ENCODE peak calls at places on chromosomes 7 and 10, in eight cellular contexts. One of them, this sample, is unnamed.

GRCh38 chr10:63586048-63586447 is 64.8 kb downstream of the REEP3 start:
- DNase-seq in C1 segment of cervical spinal cord: no peak
- DNase-seq in T follicular helper cell: no peak
- DNase-seq in activated T-helper 9 cell treated with anti-CD3 and anti-CD28 coated beads, Interleukin-2, amount 50 U/mL, for 16 hours: no peak
- DNase-seq in germinal center: no peak
- DNase-seq in PC-9: no peak
- DNase-seq in RWPE1: peak
- DNase-seq in occipital lobe: no peak
- DNase-seq in this sample: no peak

GRCh38 chr7:97307521-97308108 is 190.1 kb downstream of the SDHAF3 start:
- DNase-seq in C1 segment of cervical spinal cord: no peak
- DNase-seq in T follicular helper cell: no peak
- DNase-seq in activated T-helper 9 cell treated with anti-CD3 and anti-CD28 coated beads, Interleukin-2, amount 50 U/mL, for 16 hours: no peak
- DNase-seq in germinal center: no peak
- DNase-seq in PC-9: no peak
- DNase-seq in RWPE1: no peak
- DNase-seq in occipital lobe: no peak
- DNase-seq in this sample: no peak

GRCh38 chr10:1379601-1380000 is 323.4 kb downstream of the WDR37 start:
- DNase-seq in C1 segment of cervical spinal cord: no peak
- DNase-seq in T follicular helper cell: no peak
- DNase-seq in activated T-helper 9 cell treated with anti-CD3 and anti-CD28 coated beads, Interleukin-2, amount 50 U/mL, for 16 hours: no peak
- DNase-seq in germinal center: no peak
- DNase-seq in PC-9: no peak
- DNase-seq in RWPE1: no peak
- DNase-seq in occipital lobe: no peak
- DNase-seq in this sample: no peak

GRCh38 chr10:100890696-100891271 is 22.0 kb upstream of the SLF2 start:
- DNase-seq in C1 segment of cervical spinal cord: no peak
- DNase-seq in T follicular helper cell: no peak
- DNase-seq in activated T-helper 9 cell treated with anti-CD3 and anti-CD28 coated beads, Interleukin-2, amount 50 U/mL, for 16 hours: no peak
- DNase-seq in germinal center: no peak
- DNase-seq in PC-9: peak
- DNase-seq in RWPE1: peak
- DNase-seq in occipital lobe: no peak
- DNase-seq in this sample: no peak

GRCh38 chr7:41097501-41097900 is 605.4 kb downstream of the INHBA start:
- DNase-seq in C1 segment of cervical spinal cord: no peak
- DNase-seq in T follicular helper cell: no peak
- DNase-seq in activated T-helper 9 cell treated with anti-CD3 and anti-CD28 coated beads, Interleukin-2, amount 50 U/mL, for 16 hours: no peak
- DNase-seq in germinal center: no peak
- DNase-seq in PC-9: no peak
- DNase-seq in RWPE1: peak
- DNase-seq in occipital lobe: no peak
- DNase-seq in this sample: no peak

GRCh38 chr10:79026341-79026761 is 42.4 kb upstream of the ZMIZ1 start:
- DNase-seq in C1 segment of cervical spinal cord: no peak
- DNase-seq in T follicular helper cell: no peak
- DNase-seq in activated T-helper 9 cell treated with anti-CD3 and anti-CD28 coated beads, Interleukin-2, amount 50 U/mL, for 16 hours: no peak
- DNase-seq in germinal center: no peak
- DNase-seq in PC-9: no peak
- DNase-seq in RWPE1: no peak
- DNase-seq in occipital lobe: no peak
- DNase-seq in this sample: no peak

GRCh38 chr7:138546064-138546619 is 86.1 kb downstream of the TRIM24 start:
- DNase-seq in C1 segment of cervical spinal cord: no peak
- DNase-seq in T follicular helper cell: no peak
- DNase-seq in activated T-helper 9 cell treated with anti-CD3 and anti-CD28 coated beads, Interleukin-2, amount 50 U/mL, for 16 hours: no peak
- DNase-seq in germinal center: no peak
- DNase-seq in PC-9: no peak
- DNase-seq in RWPE1: no peak
- DNase-seq in occipital lobe: no peak
- DNase-seq in this sample: no peak

GRCh38 chr7:124032369-124033092 is at the start of gene TMEM229A:
- DNase-seq in C1 segment of cervical spinal cord: peak
- DNase-seq in T follicular helper cell: no peak
- DNase-seq in activated T-helper 9 cell treated with anti-CD3 and anti-CD28 coated beads, Interleukin-2, amount 50 U/mL, for 16 hours: no peak
- DNase-seq in germinal center: peak
- DNase-seq in PC-9: no peak
- DNase-seq in RWPE1: peak
- DNase-seq in occipital lobe: peak
- DNase-seq in this sample: no peak

GRCh38 chr7:155920068-155920461 is 107.8 kb upstream of the SHH start:
- DNase-seq in C1 segment of cervical spinal cord: no peak
- DNase-seq in T follicular helper cell: no peak
- DNase-seq in activated T-helper 9 cell treated with anti-CD3 and anti-CD28 coated beads, Interleukin-2, amount 50 U/mL, for 16 hours: no peak
- DNase-seq in germinal center: no peak
- DNase-seq in PC-9: no peak
- DNase-seq in RWPE1: no peak
- DNase-seq in occipital lobe: no peak
- DNase-seq in this sample: no peak

GRCh38 chr10:11397077-11397476 is 214.4 kb downstream of the USP6NL start:
- DNase-seq in C1 segment of cervical spinal cord: no peak
- DNase-seq in T follicular helper cell: no peak
- DNase-seq in activated T-helper 9 cell treated with anti-CD3 and anti-CD28 coated beads, Interleukin-2, amount 50 U/mL, for 16 hours: no peak
- DNase-seq in germinal center: no peak
- DNase-seq in PC-9: no peak
- DNase-seq in RWPE1: no peak
- DNase-seq in occipital lobe: no peak
- DNase-seq in this sample: no peak

This sample was measured in effector memory CD4-positive, alpha-beta T cell.